ENCODE peak calls at places on chromosomes 5 and 9, in eight cellular contexts. D is adipocyte; K is activated CD4-positive, alpha-beta T cell treated with anti-CD3 and anti-CD28 coated beads, Interleukin-2, amount 10 ng/mL, durations not matched to agents 7 days and 5 days; V is MM.1S; T is stimulated activated naive CD8-positive, alpha-beta T cell treated with anti-CD3 and anti-CD28 coated beads, Interleukin-15, amount 100 ng/mL, for 72 hours; M is NCI-H1417; L is SK-MEL-5; Z is ACHN. Y is an unnamed sample.

GRCh38 chr9:99023831-99024230 is 80.1 kb downstream of the COL15A1 start:
- DNase-seq in D (peak), K (no peak), L (peak), V (no peak), M (peak), T (no peak), Z (no peak), Y (no peak)

GRCh38 chr5:140969880-140970279 is 3.6 kb downstream of the PCDHAC2 start:
- DNase-seq in L (no peak), V (no peak), Z (no peak), T (no peak), M (no peak), D (no peak), K (no peak), Y (no peak)

GRCh38 chr5:139658928-139659667 is 10.9 kb downstream of the CXXC5 start:
- DNase-seq in T (no peak), V (no peak), M (no peak), L (no peak), K (no peak), D (peak), Z (peak), Y (no peak)

GRCh38 chr5:115431116-115431515 is 113.5 kb downstream of the FEM1C start:
- DNase-seq in Z (no peak), D (no peak), L (no peak), M (peak), V (no peak), T (no peak), K (no peak), Y (no peak)

GRCh38 chr9:36725777-36726356 is 153.2 kb downstream of the MELK start:
- DNase-seq in V (no peak), T (no peak), K (no peak), M (no peak), D (no peak), L (no peak), Z (no peak), Y (no peak)

GRCh38 chr5:132321109-132321721 is 27.0 kb downstream of the SLC22A4 start:
- DNase-seq in V (no peak), L (no peak), Z (no peak), D (no peak), M (no peak), K (no peak), T (no peak), Y (no peak)

GRCh38 chr5:120017523-120017922 is 388.2 kb downstream of the FAM170A start:
- DNase-seq in M (no peak), Z (peak), T (no peak), D (no peak), L (no peak), V (no peak), K (no peak), Y (no peak)

GRCh38 chr9:36980148-36980974 is 53.7 kb downstream of the PAX5 start:
- DNase-seq in V (no peak), L (peak), Z (no peak), D (no peak), K (no peak), T (no peak), M (peak), Y (no peak)

GRCh38 chr5:76397200-76397599 is 5.9 kb upstream of the IQGAP2 start:
- DNase-seq in Z (no peak), D (no peak), M (no peak), V (no peak), T (no peak), K (no peak), L (no peak), Y (no peak)

GRCh38 chr5:178293400-178293799 is 60.8 kb upstream of the PHYKPL start:
- DNase-seq in T (no peak), M (no peak), Z (no peak), D (no peak), L (no peak), V (no peak), K (no peak), Y (no peak)

GRCh38 chr9:371349-371748 is 156.7 kb downstream of the DOCK8 start:
- DNase-seq in T (no peak), Z (no peak), K (no peak), L (no peak), D (no peak), M (no peak), V (no peak), Y (no peak)

GRCh38 chr5:55338092-55338613 is 30.4 kb downstream of the MTREX start:
- DNase-seq in V (peak), T (no peak), Z (peak), L (no peak), K (no peak), M (no peak), D (no peak), Y (no peak)

GRCh38 chr9:121133104-121133816 is 58.5 kb downstream of the CNTRL start:
- DNase-seq in K (peak), M (peak), Z (no peak), L (no peak), T (peak), V (no peak), D (no peak), Y (no peak)

GRCh38 chr9:35526087-35526801 is 36.3 kb downstream of the RUSC2 start:
- DNase-seq in V (no peak), M (no peak), K (no peak), D (peak), Z (peak), T (no peak), L (no peak), Y (no peak)

GRCh38 chr5:95641803-95642220 is 4.8 kb upstream of the RFESD start:
- DNase-seq in L (no peak), M (no peak), Z (no peak), K (no peak), V (no peak), D (peak), T (no peak), Y (no peak)

Y was measured in GM19239.